ENCODE peak calls at places on chromosomes 4 and X, in five cellular contexts. C is stomach, Y is iris pigment epithelial cell, U is endodermal cell, D is GOT3. Q is an unnamed sample.

GRCh38 chr4:25351777-25352421 is 25.2 kb upstream of the ANAPC4 start:
- DNase-seq in C (no peak), Y (peak), U (peak), D (no peak), Q (no peak)

GRCh38 chr4:82031386-82031785 is 342.4 kb downstream of the HNRNPD start:
- DNase-seq in C (no peak), Y (no peak), U (no peak), D (no peak), Q (no peak)

GRCh38 chr4:646460-646859 is 21.1 kb downstream of the PDE6B start:
- DNase-seq in C (no peak), Y (no peak), U (no peak), D (no peak), Q (no peak)

GRCh38 chrX:97843200-97843811 is 959.6 kb downstream of the RPA4 start:
- DNase-seq in C (no peak), Y (no peak), U (no peak), D (no peak), Q (no peak)

GRCh38 chr4:22434895-22435294 is 81.0 kb downstream of the ADGRA3 start:
- DNase-seq in C (peak), Y (peak), U (peak), D (no peak), Q (no peak)

GRCh38 chr4:2423695-2424094 is 4.9 kb downstream of the CFAP99 start:
- DNase-seq in C (no peak), Y (no peak), U (peak), D (no peak), Q (no peak)

GRCh38 chr4:184444953-184445309 is 29.4 kb downstream of the IRF2 start:
- DNase-seq in C (no peak), Y (no peak), U (no peak), D (no peak), Q (no peak)

GRCh38 chr4:687975-688694 is 816 bp downstream of the SLC49A3 start:
- DNase-seq in C (peak), Y (no peak), U (no peak), D (no peak), Q (no peak)

GRCh38 chr4:168124008-168124641 is 31.8 kb downstream of the ANXA10 start:
- DNase-seq in C (no peak), Y (peak), U (no peak), D (no peak), Q (no peak)

GRCh38 chr4:55348436-55348835 is 2.4 kb downstream of the SRD5A3 start:
- DNase-seq in C (no peak), Y (peak), U (no peak), D (no peak), Q (no peak)

GRCh38 chrX:41033299-41033698 is 51.9 kb upstream of the USP9X start:
- DNase-seq in C (no peak), Y (peak), U (no peak), D (no peak), Q (no peak)

GRCh38 chrX:129931411-129932136 is 25.6 kb downstream of the UTP14A start:
- DNase-seq in C (peak), Y (peak), U (peak), D (peak), Q (peak)

GRCh38 chr4:23903859-23904438 is 14.1 kb upstream of the PPARGC1A start:
- DNase-seq in C (peak), Y (no peak), U (no peak), D (no peak), Q (no peak)

GRCh38 chr4:172850838-172851237 is 317.8 kb upstream of the GALNT7 start:
- DNase-seq in C (no peak), Y (peak), U (no peak), D (no peak), Q (no peak)

GRCh38 chrX:109440475-109440874 is 41.4 kb downstream of the GUCY2F start:
- DNase-seq in C (no peak), Y (no peak), U (no peak), D (no peak), Q (no peak)

GRCh38 chr4:39166177-39166576 is 16.2 kb upstream of the WDR19 start:
- DNase-seq in C (no peak), Y (no peak), U (no peak), D (no peak), Q (no peak)

GRCh38 chrX:123267220-123267619 is 83.1 kb downstream of the GRIA3 start:
- DNase-seq in C (no peak), Y (no peak), U (no peak), D (no peak), Q (no peak)

GRCh38 chr4:10063544-10064300 is 42.4 kb upstream of the SLC2A9 start:
- DNase-seq in C (peak), Y (peak), U (peak), D (no peak), Q (no peak)

GRCh38 chrX:104972737-104973136 is 247.8 kb downstream of the TEX13A start:
- DNase-seq in C (no peak), Y (peak), U (no peak), D (no peak), Q (no peak)

GRCh38 chr4:159013692-159014091 is 89.2 kb upstream of the RAPGEF2 start:
- DNase-seq in C (no peak), Y (no peak), U (no peak), D (no peak), Q (no peak)

GRCh38 chr4:182560358-182560757 is 317.2 kb downstream of the TENM3 start:
- DNase-seq in C (no peak), Y (peak), U (peak), D (no peak), Q (no peak)

GRCh38 chr4:122968227-122968812 is 45.9 kb upstream of the NUDT6 start:
- DNase-seq in C (no peak), Y (peak), U (no peak), D (no peak), Q (no peak)

GRCh38 chr4:833156-833555 is 7.2 kb upstream of the CPLX1 start:
- DNase-seq in C (no peak), Y (no peak), U (no peak), D (no peak), Q (no peak)

GRCh38 chr4:26076000-26076587 is 162.1 kb downstream of the SMIM20 start:
- DNase-seq in C (no peak), Y (peak), U (no peak), D (no peak), Q (no peak)

GRCh38 chr4:14812101-14812500 is 190.2 kb upstream of the CPEB2 start:
- DNase-seq in C (no peak), Y (no peak), U (no peak), D (no peak), Q (no peak)

GRCh38 chr4:177301127-177301639 is 8.5 kb upstream of the NEIL3 start:
- DNase-seq in C (no peak), Y (no peak), U (no peak), D (no peak), Q (no peak)

GRCh38 chr4:186854256-186854655 is 130.6 kb upstream of the FAT1 start:
- DNase-seq in C (no peak), Y (peak), U (no peak), D (no peak), Q (no peak)

GRCh38 chr4:3735196-3735595 is 31.0 kb upstream of the ADRA2C start:
- DNase-seq in C (no peak), Y (no peak), U (no peak), D (no peak), Q (no peak)

GRCh38 chr4:76896731-76897521 is 1.0 kb downstream of the SOWAHB start:
- DNase-seq in C (peak), Y (no peak), U (peak), D (no peak), Q (peak)

GRCh38 chrX:78375894-78376293 is 48.5 kb upstream of the CYSLTR1 start:
- DNase-seq in C (no peak), Y (no peak), U (no peak), D (no peak), Q (no peak)

Q was measured in effector CD8-positive, alpha-beta T cell.